ENCODE peak calls at places on chromosomes 7 and 10, in six cellular contexts. O is fibroblast of lung, L is NB4, X is lower leg skin, J is AG04450, A is psoas muscle. N is an unnamed sample.

GRCh38 chr10:103188853-103189252 is 4.2 kb downstream of the NT5C2 start:
- DNase-seq in A (no peak), J (no peak), L (no peak), X (no peak), O (peak), N (no peak)

GRCh38 chr10:31906039-31906438 is 22.6 kb downstream of the ARHGAP12 start:
- DNase-seq in L (no peak), J (no peak), O (no peak), X (no peak), A (no peak), N (no peak)

GRCh38 chr7:118109607-118110006 is 74.4 kb upstream of the LSM8 start:
- DNase-seq in O (no peak), J (no peak), L (peak), A (no peak), X (no peak), N (peak)

GRCh38 chr10:132392184-132392800 is 4.7 kb upstream of the PWWP2B start:
- DNase-seq in J (no peak), O (no peak), A (no peak), X (no peak), L (no peak), N (no peak)

GRCh38 chr7:103487419-103487818 is 41.4 kb upstream of the SLC26A5 start:
- DNase-seq in A (no peak), L (no peak), J (no peak), O (no peak), X (no peak), N (peak)

GRCh38 chr7:117719377-117719776 is 153.9 kb downstream of the CTTNBP2 start:
- DNase-seq in X (no peak), L (no peak), J (no peak), A (no peak), O (no peak), N (no peak)

GRCh38 chr10:113268186-113268585 is 284.7 kb upstream of the HABP2 start:
- DNase-seq in A (no peak), X (no peak), O (no peak), L (no peak), J (no peak), N (no peak)

GRCh38 chr10:3869036-3869435 is 84.0 kb upstream of the KLF6 start:
- DNase-seq in A (no peak), O (no peak), L (no peak), X (no peak), J (no peak), N (no peak)

GRCh38 chr7:117807688-117808087 is 65.6 kb downstream of the CTTNBP2 start:
- DNase-seq in J (no peak), O (no peak), X (no peak), L (no peak), A (no peak), N (no peak)

GRCh38 chr7:99835189-99835588 is 7.4 kb downstream of the CYP3A43 start:
- DNase-seq in O (no peak), X (no peak), A (no peak), L (no peak), J (no peak), N (no peak)

GRCh38 chr7:155885162-155886160 is 73.2 kb upstream of the SHH start:
- DNase-seq in A (peak), L (no peak), X (no peak), J (peak), O (peak), N (no peak)

GRCh38 chr10:102492983-102493382 is 9.5 kb downstream of the ACTR1A start:
- DNase-seq in O (peak), J (no peak), L (no peak), A (no peak), X (no peak), N (no peak)

GRCh38 chr10:66627156-66627555 is 298.7 kb upstream of the LRRTM3 start:
- DNase-seq in A (no peak), J (no peak), X (no peak), O (peak), L (peak), N (peak)

GRCh38 chr7:29332027-29332806 is 137.6 kb downstream of the CHN2 start:
- DNase-seq in A (no peak), J (no peak), O (no peak), X (no peak), L (no peak), N (no peak)

GRCh38 chr10:96998329-96998888 is 166.3 kb downstream of the LCOR start:
- DNase-seq in A (no peak), J (peak), L (no peak), X (no peak), O (peak), N (no peak)

GRCh38 chr7:82859106-82859850 is 303.4 kb downstream of the PCLO start:
- DNase-seq in L (peak), O (no peak), A (no peak), X (no peak), J (no peak), N (no peak)

GRCh38 chr10:806451-807162 is 117.1 kb upstream of the DIP2C start:
- DNase-seq in L (no peak), O (no peak), A (no peak), J (no peak), X (no peak), N (no peak)

GRCh38 chr10:5809541-5810154 is 3.6 kb downstream of the GDI2 start:
- DNase-seq in X (no peak), J (no peak), A (no peak), O (no peak), L (no peak), N (no peak)

GRCh38 chr10:100327007-100327700 is 2.9 kb downstream of the PKD2L1 start:
- DNase-seq in J (no peak), A (peak), X (no peak), L (peak), O (no peak), N (no peak)

GRCh38 chr10:46558411-46559185 is 2.1 kb upstream of the GPRIN2 start:
- DNase-seq in A (no peak), O (no peak), J (no peak), L (no peak), X (peak), N (peak)

GRCh38 chr10:46091080-46091833 is 45.2 kb upstream of the MSMB start:
- DNase-seq in J (no peak), A (no peak), O (no peak), X (no peak), L (peak), N (no peak)

GRCh38 chr10:29804025-29804852 is 169.5 kb upstream of the SVIL start:
- DNase-seq in O (peak), A (peak), X (peak), L (peak), J (peak), N (no peak)

GRCh38 chr7:82056282-82056681 is 286.4 kb upstream of the HGF start:
- DNase-seq in J (no peak), L (no peak), X (no peak), O (no peak), A (no peak), N (no peak)

GRCh38 chr10:132848951-132849545 is 63.1 kb upstream of the NKX6-2 start:
- DNase-seq in O (no peak), J (no peak), X (no peak), A (no peak), L (no peak), N (no peak)

GRCh38 chr7:22329816-22330524 is 27.0 kb downstream of the RAPGEF5 start:
- DNase-seq in L (no peak), A (no peak), J (no peak), X (no peak), O (no peak), N (peak)

GRCh38 chr7:55156919-55157318 is 138.1 kb downstream of the EGFR start:
- DNase-seq in L (no peak), X (no peak), A (no peak), O (peak), J (no peak), N (no peak)

GRCh38 chr10:7378602-7379403 is 32.0 kb downstream of the SFMBT2 start:
- DNase-seq in J (no peak), L (no peak), X (no peak), A (no peak), O (no peak), N (no peak)

GRCh38 chr10:31314256-31315183 is 4.5 kb upstream of the ZEB1 start:
- DNase-seq in X (no peak), J (no peak), O (no peak), A (no peak), L (no peak), N (no peak)

GRCh38 chr7:70477051-70478010 is 654.6 kb upstream of the GALNT17 start:
- DNase-seq in A (no peak), L (no peak), J (no peak), X (no peak), O (no peak), N (no peak)

GRCh38 chr10:102731222-102731800 is 12.4 kb upstream of the WBP1L start:
- DNase-seq in J (no peak), A (no peak), L (no peak), X (no peak), O (no peak), N (no peak)

GRCh38 chr7:141202540-141202939 is 128.7 kb downstream of the TMEM178B start:
- DNase-seq in J (no peak), A (no peak), L (no peak), X (no peak), O (no peak), N (no peak)

GRCh38 chr10:94344522-94345122 is 18.1 kb downstream of the NOC3L start:
- DNase-seq in A (no peak), J (no peak), X (no peak), L (no peak), O (no peak), N (no peak)

GRCh38 chr10:75770634-75771081 is 339.2 kb downstream of the LRMDA start:
- DNase-seq in X (peak), J (no peak), A (peak), O (peak), L (no peak), N (no peak)

GRCh38 chr7:140525741-140526140 is 46.4 kb upstream of the MKRN1 start:
- DNase-seq in A (no peak), J (no peak), O (no peak), L (no peak), X (no peak), N (no peak)

DNA sequence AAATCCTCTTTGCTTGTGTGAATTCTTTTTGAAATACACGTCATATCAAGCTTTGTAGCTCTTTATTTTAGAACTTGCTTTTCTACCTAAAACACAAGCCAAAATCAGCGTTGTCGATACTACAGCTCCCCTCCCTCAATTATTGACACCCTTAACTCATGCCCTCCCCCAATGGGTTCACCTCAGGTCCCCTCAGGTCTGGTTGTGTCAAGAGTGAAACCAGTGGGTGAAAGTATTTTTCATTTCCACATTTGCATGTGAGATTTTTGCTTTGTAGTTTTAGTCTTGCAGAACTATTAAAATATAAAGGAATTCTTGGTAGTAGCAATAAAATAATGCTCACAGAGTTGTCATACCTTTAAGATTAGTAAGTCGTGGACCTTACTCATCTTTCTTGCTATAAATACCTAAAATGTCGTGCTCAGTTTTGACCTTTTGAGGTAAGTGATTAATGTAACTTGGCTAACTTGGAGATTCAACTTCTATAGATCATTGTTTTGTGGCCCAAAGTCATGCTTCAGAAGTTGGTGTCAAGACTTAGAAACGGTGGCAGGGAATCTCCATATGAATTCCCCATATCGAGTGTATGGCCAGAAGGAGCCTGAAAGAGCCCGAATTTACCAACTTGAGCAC is 1.7 kb downstream of the ACTR3B start:
- DNase-seq in O (no peak), X (no peak), A (no peak), J (no peak), L (no peak), N (no peak)
- H3K4me3 ChIP-seq in O (no peak), X (no peak), A (peak), J (peak), L (peak), N (peak)

GRCh38 chr7:86629-87028 is 105.7 kb upstream of the FAM20C start:
- DNase-seq in X (no peak), A (no peak), O (no peak), J (no peak), L (no peak), N (no peak)

GRCh38 chr7:88927-89921 is 103.1 kb upstream of the FAM20C start:
- DNase-seq in O (peak), A (peak), X (no peak), J (no peak), L (peak), N (no peak)

GRCh38 chr7:87047-87446 is 105.3 kb upstream of the FAM20C start:
- DNase-seq in A (no peak), L (no peak), O (no peak), X (no peak), J (no peak), N (no peak)

GRCh38 chr7:87671-88070 is 104.7 kb upstream of the FAM20C start:
- DNase-seq in A (no peak), O (no peak), J (no peak), L (no peak), X (no peak), N (no peak)

GRCh38 chr7:88095-88926 is 104.1 kb upstream of the FAM20C start:
- DNase-seq in O (no peak), J (no peak), X (no peak), A (no peak), L (no peak), N (no peak)
- TF ChIP-seq CTCF in O (no peak), J (peak), X (no peak), A (no peak), L (peak), N (no peak)

GRCh38 chr7:41696323-41696916 is 6.5 kb downstream of the INHBA start:
- DNase-seq in L (peak), J (peak), A (peak), X (peak), O (peak), N (no peak)

GRCh38 chr7:41698114-41698513 is 4.8 kb downstream of the INHBA start:
- DNase-seq in X (no peak), A (no peak), O (no peak), L (no peak), J (no peak), N (no peak)

GRCh38 chr7:41693150-41693997 is 9.5 kb downstream of the INHBA start:
- DNase-seq in A (no peak), O (peak), J (no peak), X (no peak), L (peak), N (no peak)

GRCh38 chr7:41694490-41694889 is 8.4 kb downstream of the INHBA start:
- DNase-seq in J (no peak), X (no peak), O (no peak), L (no peak), A (no peak), N (no peak)

GRCh38 chr7:41695661-41696322 is 7.1 kb downstream of the INHBA start:
- DNase-seq in L (no peak), X (no peak), A (no peak), J (peak), O (peak), N (no peak)
- H3K4me3 ChIP-seq in L (no peak), X (no peak), A (peak), J (peak), O (peak), N (no peak)

GRCh38 chr7:26078437-26079362 is 73.3 kb upstream of the NFE2L3 start:
- DNase-seq in X (peak), L (peak), J (no peak), A (peak), O (peak), N (peak)
- TF ChIP-seq CTCF in X (no peak), L (peak), J (peak), A (peak), O (no peak), N (peak)

GRCh38 chr10:60170250-60170649 is 219.4 kb downstream of the ANK3 start:
- DNase-seq in J (peak), L (no peak), O (peak), A (no peak), X (no peak), N (no peak)

GRCh38 chr10:60162631-60163030 is 227.0 kb downstream of the ANK3 start:
- DNase-seq in O (no peak), X (no peak), L (no peak), J (no peak), A (no peak), N (no peak)

GRCh38 chr10:60163786-60164185 is 225.9 kb downstream of the ANK3 start:
- DNase-seq in X (no peak), L (no peak), J (no peak), O (no peak), A (no peak), N (no peak)

GRCh38 chr10:60169111-60169510 is 220.6 kb downstream of the ANK3 start:
- DNase-seq in J (no peak), A (no peak), L (no peak), O (no peak), X (no peak), N (no peak)

DNA sequence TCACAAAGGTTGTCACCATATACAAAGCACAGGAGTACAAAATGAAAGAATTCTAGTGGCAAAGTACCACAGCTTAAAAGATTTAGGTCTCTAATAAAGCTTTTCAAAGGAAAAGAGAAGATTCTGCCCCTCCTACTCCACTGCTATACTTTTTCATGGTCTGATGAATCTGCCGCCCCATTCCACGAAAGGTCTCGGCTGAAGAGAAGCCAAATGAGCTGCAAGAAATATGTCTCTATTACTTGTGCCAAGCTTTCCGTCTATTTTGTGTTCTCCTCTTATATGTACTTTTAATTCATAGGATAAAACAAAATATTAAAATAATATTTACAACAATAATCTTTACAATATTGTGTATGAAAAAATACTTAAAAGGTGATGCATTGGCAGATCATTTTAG is 222.6 kb downstream of the ANK3 start:
- DNase-seq in L (no peak), O (peak), J (no peak), X (no peak), A (no peak), N (no peak)
- H3K4me3 ChIP-seq in L (no peak), O (peak), J (peak), X (no peak), A (peak), N (no peak)